ENCODE peak calls at places on chromosomes 7 and 10, in four cellular contexts. L is HCT116, K is H1, E is K562. B is an unnamed sample.

GRCh38 chr10:79387974-79388850 is 40.9 kb downstream of the PPIF start:
- DNase-seq in E (peak), K (no peak), L (no peak), B (no peak)

GRCh38 chr10:4067552-4068254 is 282.7 kb upstream of the KLF6 start:
- DNase-seq in E (no peak), L (no peak), K (no peak), B (no peak)

GRCh38 chr10:88059176-88059575 is 195.8 kb downstream of the PTEN start:
- DNase-seq in K (no peak), L (no peak), E (no peak), B (no peak)

GRCh38 chr7:94284120-94284519 is 110.6 kb upstream of the COL1A2 start:
- DNase-seq in L (no peak), K (no peak), E (no peak), B (no peak)

GRCh38 chr7:66657798-66658197 is 29.1 kb downstream of the KCTD7 start:
- DNase-seq in L (no peak), E (no peak), K (no peak), B (no peak)

GRCh38 chr10:96719850-96720421 is 378 bp downstream of the PIK3AP1 start:
- DNase-seq in K (peak), E (peak), L (peak), B (peak)

GRCh38 chr7:39761435-39761834 is 138.1 kb downstream of the RALA start:
- DNase-seq in L (no peak), K (no peak), E (no peak), B (no peak)

GRCh38 chr10:102342958-102343357 is 52.5 kb upstream of the NFKB2 start:
- DNase-seq in L (no peak), K (no peak), E (no peak), B (no peak)

GRCh38 chr7:158818325-158819213 is 10.7 kb downstream of the ESYT2 start:
- DNase-seq in K (peak), E (peak), L (peak), B (peak)

GRCh38 chr10:43890124-43890523 is 241.4 kb upstream of the ZNF32 start:
- DNase-seq in K (no peak), E (no peak), L (no peak), B (no peak)

GRCh38 chr7:34133356-34133982 is 228.1 kb downstream of the BMPER start:
- DNase-seq in L (no peak), K (no peak), E (no peak), B (no peak)

GRCh38 chr7:96414931-96415292 is 93.0 kb upstream of the SLC25A13 start:
- DNase-seq in E (peak), K (no peak), L (peak), B (peak)

GRCh38 chr7:117212969-117213877 is 109.6 kb downstream of the WNT2 start:
- DNase-seq in E (peak), K (peak), L (peak), B (peak)

GRCh38 chr10:114022292-114022691 is 21.4 kb upstream of the ADRB1 start:
- DNase-seq in L (no peak), K (no peak), E (peak), B (no peak)

GRCh38 chr10:88522715-88523114 is 60.4 kb downstream of the RNLS start:
- DNase-seq in E (no peak), L (no peak), K (no peak), B (no peak)

GRCh38 chr10:79241990-79242619 is 105.2 kb upstream of the PPIF start:
- DNase-seq in E (no peak), L (no peak), K (no peak), B (no peak)

GRCh38 chr7:44122529-44122928 is 819 bp downstream of the POLD2 start:
- DNase-seq in L (no peak), K (no peak), E (no peak), B (no peak)

GRCh38 chr7:44123190-44124003 is at the start of gene POLD2:
- DNase-seq in K (peak), L (peak), E (peak), B (peak)

GRCh38 chr7:44120395-44120794 is 3.0 kb downstream of the POLD2 start:
- DNase-seq in K (no peak), L (no peak), E (no peak), B (no peak)

GRCh38 chr7:44119829-44120380 is 3.4 kb downstream of the POLD2 start:
- DNase-seq in E (no peak), L (no peak), K (no peak), B (no peak)

DNA sequence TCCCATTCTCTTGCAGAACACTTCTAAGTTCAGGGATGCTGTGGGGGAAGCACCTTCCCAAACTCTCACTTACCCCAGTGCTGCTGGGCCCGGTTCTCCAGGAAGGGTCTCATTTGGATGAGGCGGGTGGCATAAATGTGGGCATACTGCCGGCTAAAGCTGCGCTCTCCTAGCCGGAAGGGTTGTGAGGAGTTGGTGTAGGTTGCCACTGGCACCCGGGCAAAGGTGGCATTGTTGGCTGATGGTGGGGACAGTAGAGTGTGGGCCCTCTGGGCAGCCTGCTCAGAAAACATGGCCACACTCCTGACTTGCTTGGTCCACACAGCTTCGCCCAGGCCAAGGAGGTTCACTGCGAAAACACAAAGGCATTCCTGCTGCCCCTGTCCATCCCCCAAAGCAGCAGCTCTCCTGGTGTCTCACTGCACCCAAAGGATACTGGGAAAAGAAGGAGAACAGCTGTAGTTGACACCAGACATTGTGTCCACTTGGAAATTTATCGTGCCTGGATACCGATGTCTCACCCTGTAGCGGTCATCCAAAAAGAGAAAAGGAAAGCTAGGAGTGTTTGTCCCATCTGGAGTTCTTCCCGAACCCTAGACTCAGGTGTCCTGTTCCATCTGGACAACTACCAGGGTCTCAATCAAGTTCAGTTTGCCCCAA is 1.5 kb downstream of the POLD2 start:
- DNase-seq in E (no peak), K (no peak), L (no peak), B (no peak)
- TF ChIP-seq JUND in E (no peak), K (no peak), L (no peak), B (no peak)

DNA sequence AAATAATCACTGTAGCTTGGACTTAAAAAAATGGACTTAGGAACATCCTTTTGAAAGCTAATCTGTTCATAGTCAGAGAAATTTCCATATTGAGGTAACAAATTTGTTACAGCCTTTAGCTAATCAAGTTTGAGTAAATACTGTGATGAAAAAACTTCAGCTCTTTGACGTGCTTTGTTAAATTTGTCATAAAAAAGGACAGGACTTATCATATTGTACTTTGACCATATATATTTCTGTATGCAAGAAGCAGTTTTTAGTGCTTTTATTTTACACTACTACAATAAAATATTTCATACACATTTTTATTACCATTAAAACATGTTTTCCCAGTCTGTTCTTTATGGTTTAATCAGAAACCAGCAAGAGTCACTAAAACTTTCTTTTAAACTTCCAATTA is 14.5 kb upstream of the CYCS start:
- DNase-seq in K (no peak), E (no peak), L (no peak), B (no peak)
- TF ChIP-seq FOSL1 in K (no peak), E (no peak), L (no peak), B (no peak)

DNA sequence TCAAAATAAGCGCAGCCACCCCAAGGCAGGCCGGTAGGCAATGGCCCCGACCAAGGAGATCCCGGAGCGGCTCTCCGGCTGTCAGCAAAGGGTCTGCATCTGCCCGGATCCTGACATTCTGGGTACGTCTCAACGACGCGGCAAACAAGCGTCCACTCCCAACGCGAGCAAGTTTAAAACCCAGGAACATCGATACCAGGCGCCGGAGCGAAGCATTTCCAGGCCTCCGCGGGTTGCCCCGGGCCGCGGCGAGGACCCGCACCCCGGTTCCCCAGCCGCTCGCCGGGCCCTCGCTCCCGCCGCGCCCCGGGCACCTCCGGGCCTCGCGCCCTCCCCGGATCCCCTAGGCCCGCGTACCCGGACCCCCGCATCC is 456 bp downstream of the URGCP start:
- DNase-seq in L (no peak), E (peak), K (no peak), B (peak)
- TF ChIP-seq JUND in L (no peak), E (no peak), K (no peak), B (no peak)

GRCh38 chr10:100528123-100528884 is 1.4 kb downstream of the NDUFB8 start:
- DNase-seq in E (no peak), K (no peak), L (no peak), B (no peak)
- TF ChIP-seq FOSL1 in E (no peak), K (no peak), L (no peak), B (no peak)

DNA sequence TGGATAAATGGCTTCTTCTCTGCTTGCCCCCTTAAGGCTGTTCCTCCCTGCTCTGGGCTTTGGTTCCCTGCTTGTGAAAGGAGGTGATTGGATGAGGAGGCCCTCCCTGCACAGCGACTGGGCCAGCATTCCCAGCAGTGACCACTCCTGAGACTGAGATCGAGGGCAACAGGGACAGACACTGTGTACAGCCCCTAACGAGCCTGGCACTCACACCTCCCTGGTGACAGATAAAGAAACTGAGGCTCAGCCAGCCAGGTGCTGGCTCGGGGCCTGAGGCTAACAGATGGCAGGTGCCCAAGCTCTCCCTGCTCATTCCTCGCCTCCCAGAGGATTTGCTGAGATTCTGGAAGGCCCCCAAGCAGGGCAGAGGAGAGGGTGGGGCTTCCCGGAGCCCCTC is 12.0 kb upstream of the AQP1 start:
- DNase-seq in K (no peak), L (no peak), E (no peak), B (no peak)
- TF ChIP-seq JUND in K (no peak), L (no peak), E (no peak), B (no peak)

GRCh38 chr10:77563638-77564270 is 73.9 kb downstream of the KCNMA1 start:
- DNase-seq in E (no peak), K (no peak), L (no peak), B (no peak)

GRCh38 chr10:77560052-77560451 is 77.6 kb downstream of the KCNMA1 start:
- DNase-seq in K (no peak), E (no peak), L (no peak), B (no peak)

GRCh38 chr10:77562742-77563141 is 74.9 kb downstream of the KCNMA1 start:
- DNase-seq in K (no peak), E (no peak), L (no peak), B (no peak)

GRCh38 chr10:77556990-77557601 is 80.5 kb downstream of the KCNMA1 start:
- DNase-seq in L (no peak), E (no peak), K (no peak), B (no peak)

GRCh38 chr10:77560471-77560870 is 77.1 kb downstream of the KCNMA1 start:
- DNase-seq in E (no peak), K (no peak), L (no peak), B (no peak)
- TF ChIP-seq FOSL1 in E (no peak), K (no peak), L (no peak), B (no peak)